ENCODE peak calls at places on chromosome 16, in five cellular contexts. N is cardiac muscle cell, A is adrenal gland, I is right atrium auricular region, B is PC-3. S is an unnamed sample.

GRCh38 chr16:54998834-54999233 is 68.2 kb downstream of the IRX5 start:
- DNase-seq in N (peak), B (no peak), A (no peak), I (no peak), S (no peak)

GRCh38 chr16:48366165-48367093 is 18.8 kb downstream of the SIAH1 start:
- DNase-seq in I (no peak), N (peak), B (peak), A (peak), S (no peak)

GRCh38 chr16:16150117-16150877 is 73.0 kb downstream of the ABCC6 start:
- DNase-seq in B (no peak), I (peak), N (peak), A (peak), S (no peak)

GRCh38 chr16:67560827-67561342 is 1.4 kb upstream of the CTCF start:
- DNase-seq in B (peak), N (no peak), A (no peak), I (no peak), S (no peak)

GRCh38 chr16:78996806-78997205 is 603.7 kb downstream of the MAF start:
- DNase-seq in B (no peak), A (no peak), I (no peak), N (no peak), S (no peak)

GRCh38 chr16:83211711-83212110 is 584.9 kb downstream of the CDH13 start:
- DNase-seq in N (peak), I (no peak), A (no peak), B (no peak), S (no peak)

GRCh38 chr16:638034-638543 is 2.0 kb upstream of the METTL26 start:
- DNase-seq in B (no peak), I (no peak), N (no peak), A (peak), S (no peak)

GRCh38 chr16:56861092-56861610 is 3.9 kb upstream of the SLC12A3 start:
- DNase-seq in A (no peak), B (no peak), I (no peak), N (peak), S (no peak)

GRCh38 chr16:11556214-11556819 is 30.4 kb downstream of the LITAF start:
- DNase-seq in N (no peak), B (no peak), I (no peak), A (no peak), S (no peak)

GRCh38 chr16:8868272-8869211 is at the start of gene CARHSP1:
- DNase-seq in I (peak), A (peak), N (peak), B (peak), S (peak)

GRCh38 chr16:86500708-86501510 is 9.4 kb upstream of the FOXF1 start:
- DNase-seq in B (no peak), I (no peak), A (no peak), N (no peak), S (no peak)

GRCh38 chr16:27334192-27334764 is 20.5 kb downstream of the IL4R start:
- DNase-seq in N (no peak), I (no peak), A (no peak), B (no peak), S (no peak)

GRCh38 chr16:51407921-51408320 is 256.9 kb upstream of the SALL1 start:
- DNase-seq in B (no peak), I (no peak), N (no peak), A (no peak), S (no peak)

GRCh38 chr16:88681709-88682451 is 4.4 kb downstream of the SNAI3 start:
- DNase-seq in B (no peak), A (no peak), N (peak), I (peak), S (no peak)

GRCh38 chr16:76265434-76266045 is 11.7 kb upstream of the CNTNAP4 start:
- DNase-seq in B (peak), I (no peak), A (peak), N (peak), S (no peak)

GRCh38 chr16:87926246-87927194 is 9.8 kb downstream of the CA5A start:
- DNase-seq in N (no peak), I (no peak), B (no peak), A (no peak), S (no peak)

GRCh38 chr16:72832640-72833039 is 215.3 kb downstream of the ZFHX3 start:
- DNase-seq in A (peak), N (peak), I (peak), B (peak), S (peak)

GRCh38 chr16:7004266-7004665 is 328.4 kb upstream of the RBFOX1 start:
- DNase-seq in I (no peak), B (no peak), N (no peak), A (no peak), S (no peak)

GRCh38 chr16:48556913-48557351 is 53.0 kb downstream of the N4BP1 start:
- DNase-seq in I (no peak), B (peak), A (no peak), N (peak), S (no peak)

GRCh38 chr16:48613061-48613957 is 3.3 kb upstream of the N4BP1 start:
- DNase-seq in N (peak), A (no peak), I (peak), B (peak), S (no peak)

GRCh38 chr16:88888778-88889387 is 22.4 kb upstream of the PABPN1L start:
- DNase-seq in I (no peak), A (no peak), N (no peak), B (no peak), S (no peak)

GRCh38 chr16:62966626-62967025 is 930.4 kb upstream of the CDH8 start:
- DNase-seq in B (no peak), I (no peak), A (no peak), N (no peak), S (no peak)

GRCh38 chr16:55330726-55331647 is 7.0 kb downstream of the IRX6 start:
- DNase-seq in A (no peak), B (no peak), I (no peak), N (no peak), S (no peak)

DNA sequence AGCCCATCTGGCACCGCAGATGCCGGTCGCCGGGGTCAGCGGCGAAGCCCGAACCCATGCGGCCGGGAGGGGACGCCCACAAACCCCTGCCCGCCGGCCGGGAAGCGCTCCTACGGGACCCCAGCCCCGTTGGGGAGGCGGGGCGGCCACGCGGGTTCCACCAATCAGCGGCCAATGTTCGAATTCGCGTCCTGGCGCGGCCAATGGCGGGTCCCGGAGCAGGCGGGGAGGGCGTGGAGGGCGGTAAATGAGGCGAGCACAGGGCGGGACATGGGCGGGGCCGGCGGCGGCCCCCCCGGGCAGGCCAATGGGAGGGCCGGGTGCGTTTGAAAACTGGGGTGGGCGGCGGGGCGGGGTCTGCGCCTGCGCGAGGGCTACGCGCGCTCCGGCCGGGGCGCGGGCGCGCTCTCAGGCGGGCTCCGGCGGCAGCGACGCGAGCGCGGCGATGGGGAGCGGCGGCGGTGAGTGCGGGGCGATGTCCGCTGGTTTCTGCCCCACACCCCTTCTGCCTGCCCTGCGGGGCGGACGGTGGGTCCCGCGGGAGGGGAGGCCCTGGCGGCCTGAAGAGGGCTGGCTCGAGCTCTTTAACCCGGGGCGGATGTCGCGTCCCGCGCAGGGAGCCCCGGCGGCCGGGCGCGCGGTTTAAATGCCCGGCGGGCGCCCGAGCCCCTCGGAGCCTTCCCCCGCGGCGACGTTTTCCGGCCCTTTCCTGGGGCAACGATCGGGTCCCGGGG is at the start of gene CCNF:
- DNase-seq in B (peak), N (peak), A (peak), I (peak), S (peak)
- TF ChIP-seq CTCF in B (no peak), N (no peak), A (peak), I (no peak), S (peak)

GRCh38 chr16:13895516-13895915 is 24.4 kb upstream of the ERCC4 start:
- DNase-seq in B (no peak), N (no peak), I (no peak), A (no peak), S (no peak)

GRCh38 chr16:13898233-13898632 is 21.7 kb upstream of the ERCC4 start:
- DNase-seq in I (no peak), N (no peak), A (no peak), B (no peak), S (no peak)

GRCh38 chr16:13897806-13898205 is 22.1 kb upstream of the ERCC4 start:
- DNase-seq in I (no peak), N (no peak), B (no peak), A (no peak), S (no peak)

GRCh38 chr16:13892301-13892700 is 27.7 kb upstream of the ERCC4 start:
- DNase-seq in N (no peak), A (no peak), B (no peak), I (no peak), S (no peak)

DNA sequence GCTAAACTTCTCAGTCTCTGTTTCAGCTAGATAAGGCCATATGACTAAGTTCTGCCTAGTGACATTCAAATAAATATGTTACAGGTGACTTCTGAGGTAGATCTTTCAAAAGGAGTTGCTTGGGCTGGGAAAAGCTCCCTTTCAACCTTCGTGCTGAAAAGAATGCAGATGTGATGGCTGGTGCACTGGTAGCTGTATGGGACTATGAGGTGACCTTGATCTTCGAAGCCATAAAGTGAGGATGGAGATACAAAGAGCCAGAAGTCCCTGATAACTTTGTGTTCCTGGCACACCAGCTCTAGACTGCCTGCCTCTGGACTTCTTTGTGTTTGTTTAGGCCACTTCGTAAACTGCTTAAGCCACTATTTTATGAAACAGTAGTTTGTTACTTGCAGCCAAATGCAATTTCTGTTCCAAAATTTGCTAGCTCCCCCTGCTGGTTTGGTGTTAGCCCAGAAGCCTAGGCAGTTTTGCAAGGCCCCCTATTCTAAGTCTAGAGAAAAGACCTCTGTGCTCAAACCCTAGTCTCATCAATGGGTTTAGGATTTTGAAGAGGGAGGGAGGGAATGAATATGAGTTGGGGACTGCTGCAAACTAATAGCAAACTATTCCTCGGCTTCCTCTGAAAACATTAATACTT is 23.3 kb upstream of the ERCC4 start:
- DNase-seq in N (peak), I (no peak), B (peak), A (no peak), S (no peak)
- TF ChIP-seq CTCF in N (peak), I (no peak), B (peak), A (no peak), S (no peak)

GRCh38 chr16:4425378-4426020 is at the start of gene DNAJA3:
- DNase-seq in A (peak), N (peak), B (peak), I (peak), S (peak)
- TF ChIP-seq CTCF in A (no peak), N (no peak), B (no peak), I (no peak), S (no peak)

GRCh38 chr16:19901164-19901563 is 16.5 kb upstream of the GPRC5B start:
- DNase-seq in N (no peak), B (no peak), A (no peak), I (no peak), S (no peak)

GRCh38 chr16:19898166-19898565 is 13.5 kb upstream of the GPRC5B start:
- DNase-seq in B (no peak), A (no peak), I (no peak), N (no peak), S (no peak)

GRCh38 chr16:19898924-19899604 is 14.4 kb upstream of the GPRC5B start:
- DNase-seq in A (peak), N (peak), B (peak), I (no peak), S (peak)

GRCh38 chr16:19900590-19900989 is 15.9 kb upstream of the GPRC5B start:
- DNase-seq in N (no peak), I (no peak), B (no peak), A (no peak), S (no peak)

DNA sequence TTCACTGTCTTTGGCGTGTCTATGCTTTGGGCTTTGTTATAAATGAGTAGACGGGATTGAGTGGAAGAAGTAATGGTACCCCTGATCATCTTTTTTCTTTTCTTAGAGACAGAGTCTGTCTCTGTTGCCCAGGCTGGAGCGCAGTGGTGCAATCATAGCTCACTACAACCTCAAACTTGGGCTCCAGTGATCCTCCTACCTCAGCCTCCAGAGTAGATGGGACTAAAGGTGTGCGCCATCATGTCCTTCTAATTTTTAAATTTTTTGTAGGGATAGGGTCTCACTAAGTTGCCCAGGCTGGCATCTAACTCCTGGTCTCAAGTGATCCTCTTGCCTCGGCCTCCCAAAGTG is 14.9 kb upstream of the GPRC5B start:
- DNase-seq in N (no peak), B (no peak), A (no peak), I (no peak), S (no peak)
- TF ChIP-seq CTCF in N (no peak), B (no peak), A (no peak), I (no peak), S (no peak)

DNA sequence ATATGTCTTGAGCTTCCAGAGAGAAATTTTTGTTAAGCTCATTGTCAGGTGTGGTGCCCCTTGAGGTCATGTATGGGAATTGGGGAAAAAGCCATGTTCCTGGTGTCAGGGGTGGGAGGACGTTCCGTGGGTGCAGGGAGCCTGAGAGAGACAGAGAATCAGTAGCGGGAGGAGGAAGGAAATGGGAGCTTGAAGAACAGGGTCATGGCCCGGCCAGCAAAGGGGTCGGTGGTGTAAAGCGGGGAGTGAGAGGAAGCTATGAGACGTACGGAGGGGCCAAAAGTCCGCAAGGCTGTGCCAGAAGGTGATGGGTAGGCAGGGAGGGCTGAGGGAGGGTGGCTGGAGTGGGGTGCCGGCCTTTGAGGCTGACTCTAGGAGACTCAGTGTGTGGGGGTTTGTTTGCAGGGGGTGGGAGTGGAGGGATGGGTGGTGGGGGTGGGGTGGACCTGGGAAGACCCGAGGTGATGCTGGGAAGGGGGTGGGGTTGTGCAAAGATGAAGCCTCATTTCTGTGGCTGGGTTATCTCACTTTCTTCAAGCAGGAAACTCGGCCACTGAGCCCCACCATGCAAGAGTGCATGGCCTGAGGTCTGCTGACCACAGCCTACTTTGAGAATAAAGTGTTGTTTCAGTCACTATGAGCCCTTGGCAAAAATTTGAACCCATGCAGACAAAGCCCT is 63.6 kb downstream of the PLCG2 start:
- DNase-seq in B (no peak), A (no peak), N (peak), I (no peak), S (no peak)
- TF ChIP-seq CTCF in B (no peak), A (no peak), N (no peak), I (no peak), S (no peak)

GRCh38 chr16:20359997-20360396 is 7.5 kb upstream of the UMOD start:
- DNase-seq in I (no peak), N (no peak), B (no peak), A (no peak), S (no peak)
- TF ChIP-seq CTCF in I (no peak), N (peak), B (peak), A (no peak), S (peak)

GRCh38 chr16:1941924-1942809 is 832 bp downstream of the MSRB1 start:
- DNase-seq in I (no peak), B (peak), N (peak), A (no peak), S (no peak)

GRCh38 chr16:1938910-1939309 is 4.1 kb downstream of the MSRB1 start:
- DNase-seq in B (no peak), N (no peak), A (no peak), I (no peak), S (no peak)

GRCh38 chr16:1942810-1943726 is at the start of gene MSRB1:
- DNase-seq in I (peak), A (peak), N (peak), B (peak), S (peak)

GRCh38 chr16:1940273-1941161 is 2.5 kb downstream of the MSRB1 start:
- DNase-seq in N (no peak), A (no peak), B (no peak), I (no peak), S (no peak)

DNA sequence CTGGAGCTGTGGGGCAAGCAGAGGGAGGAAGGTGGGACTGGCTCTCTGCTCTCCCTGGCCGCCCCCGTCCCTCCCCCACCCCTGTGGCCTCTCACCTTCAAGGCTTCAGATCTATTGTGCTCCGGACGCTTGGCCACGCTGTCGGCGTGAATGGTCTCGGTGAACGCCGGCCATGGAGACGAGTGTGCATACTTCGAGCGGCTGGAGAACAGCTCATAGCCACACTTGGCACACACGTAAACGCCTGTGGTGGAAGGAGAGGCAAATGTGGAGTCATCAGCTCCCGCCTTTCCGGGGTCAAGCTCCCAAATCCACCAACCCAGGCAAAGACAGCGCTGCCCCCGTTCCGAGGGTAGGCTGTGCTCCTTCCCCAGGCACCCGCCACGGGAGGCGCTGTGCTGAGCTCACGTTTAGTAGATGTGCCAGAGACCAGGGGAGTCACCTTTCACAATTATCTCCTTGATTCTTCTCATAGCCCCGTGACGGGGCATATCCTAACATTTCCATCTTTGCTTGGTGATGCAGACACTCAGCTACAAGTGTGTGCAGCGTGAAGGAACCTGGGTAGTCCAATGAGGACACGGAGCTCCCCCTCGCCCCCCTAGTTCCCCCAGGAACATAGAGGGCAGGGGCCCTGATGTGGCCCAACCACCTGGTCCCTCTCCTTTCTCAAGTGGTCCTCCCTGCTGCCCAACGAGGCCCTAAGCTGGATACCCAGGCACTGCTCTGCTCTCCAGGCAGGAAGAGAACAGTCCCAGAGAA is 1.7 kb downstream of the MSRB1 start:
- DNase-seq in I (no peak), N (peak), A (no peak), B (no peak), S (no peak)
- TF ChIP-seq CTCF in I (no peak), N (peak), A (no peak), B (peak), S (peak)